ENCODE peak calls at places on chromosomes 12 and 14, in seven cellular contexts. One of them, this sample, is unnamed.

GRCh38 chr12:105084251-105085250 is at the start of gene ALDH1L2:
- DNase-seq in brain microvascular endothelial cell: peak; percentile 84
- DNase-seq in ovary: peak; percentile 83
- DNase-seq in neural progenitor cell: peak; percentile 93
- DNase-seq in SJSA1: peak; percentile 81
- DNase-seq in CD8-positive, alpha-beta T cell: peak; percentile 31
- DNase-seq in lower lobe of right lung: peak; percentile 89
- DNase-seq in this sample: peak; percentile 94

GRCh38 chr12:59657266-59657665 is 61.4 kb downstream of the SLC16A7 start:
- DNase-seq in brain microvascular endothelial cell: no peak
- DNase-seq in ovary: no peak
- DNase-seq in neural progenitor cell: no peak
- DNase-seq in SJSA1: no peak
- DNase-seq in CD8-positive, alpha-beta T cell: no peak
- DNase-seq in lower lobe of right lung: no peak
- DNase-seq in this sample: no peak

GRCh38 chr12:81043979-81044740 is 33.7 kb upstream of the ACSS3 start:
- DNase-seq in brain microvascular endothelial cell: no peak
- DNase-seq in ovary: no peak
- DNase-seq in neural progenitor cell: no peak
- DNase-seq in SJSA1: no peak
- DNase-seq in CD8-positive, alpha-beta T cell: no peak
- DNase-seq in lower lobe of right lung: no peak
- DNase-seq in this sample: no peak

GRCh38 chr14:65137648-65138317 is 35.5 kb upstream of the MAX start:
- DNase-seq in brain microvascular endothelial cell: no peak
- DNase-seq in ovary: no peak
- DNase-seq in neural progenitor cell: no peak
- DNase-seq in SJSA1: no peak
- DNase-seq in CD8-positive, alpha-beta T cell: no peak
- DNase-seq in lower lobe of right lung: no peak
- DNase-seq in this sample: no peak

GRCh38 chr14:83053022-83053710 is 1519.5 kb upstream of the SEL1L start:
- DNase-seq in brain microvascular endothelial cell: no peak
- DNase-seq in ovary: no peak
- DNase-seq in neural progenitor cell: no peak
- DNase-seq in SJSA1: no peak
- DNase-seq in CD8-positive, alpha-beta T cell: no peak
- DNase-seq in lower lobe of right lung: no peak
- DNase-seq in this sample: no peak

GRCh38 chr12:104938371-104938770 is 19.7 kb downstream of the SLC41A2 start:
- DNase-seq in brain microvascular endothelial cell: peak; percentile 25
- DNase-seq in ovary: no peak
- DNase-seq in neural progenitor cell: no peak
- DNase-seq in SJSA1: no peak
- DNase-seq in CD8-positive, alpha-beta T cell: no peak
- DNase-seq in lower lobe of right lung: no peak
- DNase-seq in this sample: no peak

GRCh38 chr12:84842406-84843013 is 70.1 kb downstream of the SLC6A15 start:
- DNase-seq in brain microvascular endothelial cell: peak; percentile 66
- DNase-seq in ovary: no peak
- DNase-seq in neural progenitor cell: peak; percentile 39
- DNase-seq in SJSA1: no peak
- DNase-seq in CD8-positive, alpha-beta T cell: no peak
- DNase-seq in lower lobe of right lung: no peak
- DNase-seq in this sample: no peak

GRCh38 chr12:69024413-69024812 is 91.4 kb upstream of the CPM start:
- DNase-seq in brain microvascular endothelial cell: no peak
- DNase-seq in ovary: no peak
- DNase-seq in neural progenitor cell: no peak
- DNase-seq in SJSA1: no peak
- DNase-seq in CD8-positive, alpha-beta T cell: no peak
- DNase-seq in lower lobe of right lung: peak; percentile 92
- DNase-seq in this sample: peak; percentile 62

GRCh38 chr12:50728417-50728816 is 35.5 kb upstream of the ATF1 start:
- DNase-seq in brain microvascular endothelial cell: no peak
- DNase-seq in ovary: no peak
- DNase-seq in neural progenitor cell: no peak
- DNase-seq in SJSA1: no peak
- DNase-seq in CD8-positive, alpha-beta T cell: no peak
- DNase-seq in lower lobe of right lung: no peak
- DNase-seq in this sample: no peak

GRCh38 chr12:5172886-5173285 is 129.2 kb downstream of the KCNA5 start:
- DNase-seq in brain microvascular endothelial cell: no peak
- DNase-seq in ovary: no peak
- DNase-seq in neural progenitor cell: no peak
- DNase-seq in SJSA1: no peak
- DNase-seq in CD8-positive, alpha-beta T cell: no peak
- DNase-seq in lower lobe of right lung: no peak
- DNase-seq in this sample: no peak

GRCh38 chr14:104820669-104821228 is 19.8 kb downstream of the ZBTB42 start:
- DNase-seq in brain microvascular endothelial cell: peak; percentile 62
- DNase-seq in ovary: peak; percentile 65
- DNase-seq in neural progenitor cell: peak; percentile 81
- DNase-seq in SJSA1: peak; percentile 58
- DNase-seq in CD8-positive, alpha-beta T cell: no peak
- DNase-seq in lower lobe of right lung: peak; percentile 81
- DNase-seq in this sample: peak; percentile 69

GRCh38 chr12:103780093-103780440 is 61.0 kb downstream of the NT5DC3 start:
- DNase-seq in brain microvascular endothelial cell: peak; percentile 33
- DNase-seq in ovary: no peak
- DNase-seq in neural progenitor cell: no peak
- DNase-seq in SJSA1: no peak
- DNase-seq in CD8-positive, alpha-beta T cell: no peak
- DNase-seq in lower lobe of right lung: no peak
- DNase-seq in this sample: no peak

GRCh38 chr12:48454675-48455074 is 17.7 kb upstream of the ANP32D start:
- DNase-seq in brain microvascular endothelial cell: peak; percentile 8
- DNase-seq in ovary: no peak
- DNase-seq in neural progenitor cell: peak; percentile 45
- DNase-seq in SJSA1: no peak
- DNase-seq in CD8-positive, alpha-beta T cell: no peak
- DNase-seq in lower lobe of right lung: no peak
- DNase-seq in this sample: no peak

GRCh38 chr12:56151672-56152131 is 685 bp upstream of the MYL6B start:
- DNase-seq in brain microvascular endothelial cell: no peak
- DNase-seq in ovary: no peak
- DNase-seq in neural progenitor cell: peak; percentile 66
- DNase-seq in SJSA1: no peak
- DNase-seq in CD8-positive, alpha-beta T cell: peak; percentile 72
- DNase-seq in lower lobe of right lung: peak; percentile 77
- DNase-seq in this sample: peak; percentile 62

GRCh38 chr14:60723218-60724079 is 702 bp downstream of the SIX4 start:
- DNase-seq in brain microvascular endothelial cell: peak; percentile 52
- DNase-seq in ovary: peak; percentile 62
- DNase-seq in neural progenitor cell: peak; percentile 83
- DNase-seq in SJSA1: peak; percentile 50
- DNase-seq in CD8-positive, alpha-beta T cell: peak; percentile 26
- DNase-seq in lower lobe of right lung: peak; percentile 59
- DNase-seq in this sample: peak; percentile 51

GRCh38 chr12:130709151-130710000 is 6.7 kb downstream of the RIMBP2 start:
- DNase-seq in brain microvascular endothelial cell: no peak
- DNase-seq in ovary: no peak
- DNase-seq in neural progenitor cell: no peak
- DNase-seq in SJSA1: no peak
- DNase-seq in CD8-positive, alpha-beta T cell: no peak
- DNase-seq in lower lobe of right lung: no peak
- DNase-seq in this sample: no peak

GRCh38 chr12:60437297-60437696 is 841.5 kb downstream of the SLC16A7 start:
- DNase-seq in brain microvascular endothelial cell: no peak
- DNase-seq in ovary: no peak
- DNase-seq in neural progenitor cell: no peak
- DNase-seq in SJSA1: no peak
- DNase-seq in CD8-positive, alpha-beta T cell: no peak
- DNase-seq in lower lobe of right lung: no peak
- DNase-seq in this sample: no peak

GRCh38 chr12:31057671-31058070 is 16.0 kb upstream of the DDX11 start:
- DNase-seq in brain microvascular endothelial cell: no peak
- DNase-seq in ovary: no peak
- DNase-seq in neural progenitor cell: no peak
- DNase-seq in SJSA1: no peak
- DNase-seq in CD8-positive, alpha-beta T cell: no peak
- DNase-seq in lower lobe of right lung: no peak
- DNase-seq in this sample: no peak

GRCh38 chr12:11743333-11743732 is 93.9 kb downstream of the ETV6 start:
- DNase-seq in brain microvascular endothelial cell: no peak
- DNase-seq in ovary: no peak
- DNase-seq in neural progenitor cell: no peak
- DNase-seq in SJSA1: no peak
- DNase-seq in CD8-positive, alpha-beta T cell: no peak
- DNase-seq in lower lobe of right lung: no peak
- DNase-seq in this sample: no peak

GRCh38 chr12:4807813-4808212 is 87.6 kb downstream of the GALNT8 start:
- DNase-seq in brain microvascular endothelial cell: no peak
- DNase-seq in ovary: no peak
- DNase-seq in neural progenitor cell: no peak
- DNase-seq in SJSA1: no peak
- DNase-seq in CD8-positive, alpha-beta T cell: no peak
- DNase-seq in lower lobe of right lung: no peak
- DNase-seq in this sample: no peak

GRCh38 chr12:74539765-74540526 is 2.3 kb downstream of the ATXN7L3B start:
- DNase-seq in brain microvascular endothelial cell: no peak
- DNase-seq in ovary: no peak
- DNase-seq in neural progenitor cell: peak; percentile 48
- DNase-seq in SJSA1: no peak
- DNase-seq in CD8-positive, alpha-beta T cell: no peak
- DNase-seq in lower lobe of right lung: no peak
- DNase-seq in this sample: no peak

GRCh38 chr14:101301011-101301410 is 260.3 kb upstream of the DIO3 start:
- DNase-seq in brain microvascular endothelial cell: no peak
- DNase-seq in ovary: no peak
- DNase-seq in neural progenitor cell: no peak
- DNase-seq in SJSA1: no peak
- DNase-seq in CD8-positive, alpha-beta T cell: no peak
- DNase-seq in lower lobe of right lung: no peak
- DNase-seq in this sample: no peak

GRCh38 chr14:68815288-68816182 is 22.7 kb upstream of the ZFP36L1 start:
- DNase-seq in brain microvascular endothelial cell: no peak
- DNase-seq in ovary: no peak
- DNase-seq in neural progenitor cell: no peak
- DNase-seq in SJSA1: no peak
- DNase-seq in CD8-positive, alpha-beta T cell: peak; percentile 32
- DNase-seq in lower lobe of right lung: no peak
- DNase-seq in this sample: no peak

GRCh38 chr14:36662543-36663403 is 1.1 kb downstream of the PAX9 start:
- DNase-seq in brain microvascular endothelial cell: no peak
- DNase-seq in ovary: no peak
- DNase-seq in neural progenitor cell: peak; percentile 73
- DNase-seq in SJSA1: peak; percentile 53
- DNase-seq in CD8-positive, alpha-beta T cell: no peak
- DNase-seq in lower lobe of right lung: no peak
- DNase-seq in this sample: peak; percentile 21

DNA sequence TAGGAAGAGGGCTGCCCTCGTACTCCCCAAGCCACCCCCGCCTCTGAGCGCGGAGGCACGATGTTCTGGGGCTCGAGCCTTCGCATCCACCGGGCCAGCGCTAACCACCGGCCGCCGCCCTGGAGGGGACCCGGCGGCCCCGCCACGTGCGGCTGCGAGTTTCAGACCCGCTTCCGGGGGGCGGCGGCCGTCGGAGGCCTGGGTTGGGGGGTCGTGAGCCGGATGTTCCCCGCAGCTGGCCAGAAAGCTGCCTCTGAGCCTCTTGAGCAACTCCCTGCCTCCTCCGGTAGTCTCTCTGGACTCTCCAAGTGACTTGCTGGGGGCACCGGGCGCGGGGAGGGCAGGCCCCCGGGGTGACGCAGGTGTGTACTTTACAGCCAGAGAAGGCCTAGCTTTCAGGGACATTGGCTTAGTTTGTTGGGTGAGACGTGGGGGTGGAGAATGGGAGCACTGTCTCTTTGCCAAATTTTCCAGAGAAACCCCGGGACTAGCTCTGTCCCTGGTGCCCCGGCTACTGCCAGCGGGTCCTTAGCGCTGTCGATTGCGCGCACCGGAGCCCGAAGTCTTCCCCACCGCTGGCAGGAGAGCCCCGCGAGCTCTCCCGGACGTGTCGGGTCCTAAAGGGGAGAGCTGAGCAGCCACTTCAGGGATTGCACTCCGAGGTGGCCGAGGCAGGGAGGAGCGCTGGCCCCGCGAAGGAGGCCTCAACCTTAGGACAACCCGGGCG is 15.6 kb downstream of the OTX2 start:
- DNase-seq in brain microvascular endothelial cell: no peak
- DNase-seq in ovary: no peak
- DNase-seq in neural progenitor cell: peak; percentile 69
- DNase-seq in SJSA1: no peak
- DNase-seq in CD8-positive, alpha-beta T cell: no peak
- DNase-seq in lower lobe of right lung: no peak
- DNase-seq in this sample: no peak
- H3K27me3 ChIP-seq in brain microvascular endothelial cell: peaks cover 65% of the 10 kb centered on the region
- H3K27me3 ChIP-seq in ovary: no peaks in the 10 kb centered on the region
- H3K27me3 ChIP-seq in neural progenitor cell: peaks cover 63% of the 10 kb centered on the region
- H3K27me3 ChIP-seq in SJSA1: peaks cover 54% of the 10 kb centered on the region
- H3K27me3 ChIP-seq in CD8-positive, alpha-beta T cell: peaks cover 21% of the 10 kb centered on the region
- H3K27me3 ChIP-seq in lower lobe of right lung: peaks cover 86% of the 10 kb centered on the region
- H3K27me3 ChIP-seq in this sample: peaks cover 10% of the 10 kb centered on the region

GRCh38 chr14:58085877-58086276 is 66.1 kb downstream of the ARMH4 start:
- DNase-seq in brain microvascular endothelial cell: no peak
- DNase-seq in ovary: no peak
- DNase-seq in neural progenitor cell: no peak
- DNase-seq in SJSA1: no peak
- DNase-seq in CD8-positive, alpha-beta T cell: no peak
- DNase-seq in lower lobe of right lung: no peak
- DNase-seq in this sample: no peak
- H3K27me3 ChIP-seq in brain microvascular endothelial cell: no peaks in the 10 kb centered on the region
- H3K27me3 ChIP-seq in ovary: no peaks in the 10 kb centered on the region
- H3K27me3 ChIP-seq in neural progenitor cell: no peaks in the 10 kb centered on the region
- H3K27me3 ChIP-seq in SJSA1: peaks cover 13% of the 10 kb centered on the region
- H3K27me3 ChIP-seq in CD8-positive, alpha-beta T cell: no peaks in the 10 kb centered on the region
- H3K27me3 ChIP-seq in lower lobe of right lung: no peaks in the 10 kb centered on the region
- H3K27me3 ChIP-seq in this sample: no peaks in the 10 kb centered on the region

GRCh38 chr14:69916396-69916795 is 37.2 kb downstream of the SMOC1 start:
- DNase-seq in brain microvascular endothelial cell: no peak
- DNase-seq in ovary: no peak
- DNase-seq in neural progenitor cell: no peak
- DNase-seq in SJSA1: no peak
- DNase-seq in CD8-positive, alpha-beta T cell: no peak
- DNase-seq in lower lobe of right lung: no peak
- DNase-seq in this sample: no peak
- H3K27me3 ChIP-seq in brain microvascular endothelial cell: no peaks in the 10 kb centered on the region
- H3K27me3 ChIP-seq in ovary: no peaks in the 10 kb centered on the region
- H3K27me3 ChIP-seq in neural progenitor cell: no peaks in the 10 kb centered on the region
- H3K27me3 ChIP-seq in SJSA1: no peaks in the 10 kb centered on the region
- H3K27me3 ChIP-seq in CD8-positive, alpha-beta T cell: no peaks in the 10 kb centered on the region
- H3K27me3 ChIP-seq in lower lobe of right lung: no peaks in the 10 kb centered on the region
- H3K27me3 ChIP-seq in this sample: no peaks in the 10 kb centered on the region

GRCh38 chr12:57540998-57541397 is 6.0 kb downstream of the DCTN2 start:
- DNase-seq in brain microvascular endothelial cell: no peak
- DNase-seq in ovary: no peak
- DNase-seq in neural progenitor cell: no peak
- DNase-seq in SJSA1: no peak
- DNase-seq in CD8-positive, alpha-beta T cell: no peak
- DNase-seq in lower lobe of right lung: no peak
- DNase-seq in this sample: no peak
- H3K27me3 ChIP-seq in brain microvascular endothelial cell: no peaks in the 10 kb centered on the region
- H3K27me3 ChIP-seq in ovary: no peaks in the 10 kb centered on the region
- H3K27me3 ChIP-seq in neural progenitor cell: no peaks in the 10 kb centered on the region
- H3K27me3 ChIP-seq in SJSA1: no peaks in the 10 kb centered on the region
- H3K27me3 ChIP-seq in CD8-positive, alpha-beta T cell: no peaks in the 10 kb centered on the region
- H3K27me3 ChIP-seq in lower lobe of right lung: no peaks in the 10 kb centered on the region
- H3K27me3 ChIP-seq in this sample: no peaks in the 10 kb centered on the region

GRCh38 chr12:108128221-108129016 is 669 bp upstream of the WSCD2 start:
- DNase-seq in brain microvascular endothelial cell: no peak
- DNase-seq in ovary: no peak
- DNase-seq in neural progenitor cell: no peak
- DNase-seq in SJSA1: no peak
- DNase-seq in CD8-positive, alpha-beta T cell: no peak
- DNase-seq in lower lobe of right lung: no peak
- DNase-seq in this sample: no peak
- H3K27me3 ChIP-seq in brain microvascular endothelial cell: peaks cover 12% of the 10 kb centered on the region
- H3K27me3 ChIP-seq in ovary: no peaks in the 10 kb centered on the region
- H3K27me3 ChIP-seq in neural progenitor cell: peaks cover 13% of the 10 kb centered on the region
- H3K27me3 ChIP-seq in SJSA1: peaks cover 39% of the 10 kb centered on the region
- H3K27me3 ChIP-seq in CD8-positive, alpha-beta T cell: peaks cover 5% of the 10 kb centered on the region
- H3K27me3 ChIP-seq in lower lobe of right lung: peaks cover 47% of the 10 kb centered on the region
- H3K27me3 ChIP-seq in this sample: peaks cover 25% of the 10 kb centered on the region